ENCODE peak calls at places on chromosomes 16 and 17, in eight cellular contexts. M, K, Q, W, J, R, D and A are unnamed samples.
A peak's percentile ranks its signal among the peaks of the same experiment; 100 is the strongest.

GRCh38 chr17:65703891-65704290 is 142.4 kb upstream of the AXIN2 start:
- DNase-seq in M (no peak), K (no peak), Q (no peak), W (no peak), J (no peak), R (no peak), D (no peak), A (no peak)

GRCh38 chr17:73657473-73658116 is 13.3 kb upstream of the SDK2 start:
- DNase-seq in M (peak; percentile 73), K (peak; percentile 58), Q (no peak), W (peak; percentile 98), J (no peak), R (peak; percentile 42), D (no peak), A (peak; percentile 65)

GRCh38 chr16:86363057-86363490 is 147.3 kb upstream of the FOXF1 start:
- DNase-seq in M (no peak), K (no peak), Q (no peak), W (no peak), J (peak; percentile 84), R (no peak), D (no peak), A (no peak)

GRCh38 chr16:29714972-29715371 is 30.8 kb downstream of the C16orf54 start:
- DNase-seq in M (no peak), K (no peak), Q (no peak), W (no peak), J (no peak), R (no peak), D (no peak), A (no peak)

GRCh38 chr16:86107190-86107589 is 208.2 kb downstream of the IRF8 start:
- DNase-seq in M (no peak), K (no peak), Q (no peak), W (no peak), J (no peak), R (no peak), D (no peak), A (no peak)

GRCh38 chr16:79752421-79752820 is 151.9 kb upstream of the MAF start:
- DNase-seq in M (no peak), K (no peak), Q (no peak), W (no peak), J (no peak), R (no peak), D (no peak), A (no peak)

GRCh38 chr17:49490271-49490670 is 4.8 kb upstream of the NGFR start:
- DNase-seq in M (no peak), K (no peak), Q (no peak), W (no peak), J (no peak), R (no peak), D (no peak), A (no peak)

GRCh38 chr16:381788-382717 is at the start of gene PGAP6:
- DNase-seq in M (peak; percentile 81), K (peak; percentile 9), Q (peak; percentile 95), W (peak; percentile 81), J (no peak), R (peak; percentile 64), D (peak; percentile 71), A (peak; percentile 72)

GRCh38 chr17:48928876-48929811 is 15.5 kb downstream of the SNF8 start:
- DNase-seq in M (no peak), K (no peak), Q (no peak), W (no peak), J (no peak), R (no peak), D (no peak), A (no peak)

GRCh38 chr16:1768061-1768766 is 3.1 kb downstream of the NME3 start:
- DNase-seq in M (no peak), K (no peak), Q (no peak), W (no peak), J (no peak), R (no peak), D (no peak), A (no peak)

GRCh38 chr17:79749156-79749815 is 18.5 kb downstream of the ENPP7 start:
- DNase-seq in M (no peak), K (no peak), Q (no peak), W (no peak), J (peak; percentile 34), R (no peak), D (no peak), A (no peak)

GRCh38 chr16:75234856-75235696 is 16.3 kb downstream of the CTRB1 start:
- DNase-seq in M (no peak), K (no peak), Q (no peak), W (no peak), J (no peak), R (no peak), D (no peak), A (no peak)

GRCh38 chr17:39618956-39619785 is 7.6 kb upstream of the PPP1R1B start:
- DNase-seq in M (no peak), K (no peak), Q (no peak), W (no peak), J (no peak), R (no peak), D (no peak), A (no peak)

GRCh38 chr17:48153711-48154642 is 46.4 kb downstream of the SNX11 start:
- DNase-seq in M (peak; percentile 89), K (peak; percentile 42), Q (no peak), W (peak; percentile 85), J (no peak), R (peak; percentile 30), D (no peak), A (peak; percentile 79)

GRCh38 chr17:43085489-43085888 is 39.7 kb downstream of the BRCA1 start:
- DNase-seq in M (no peak), K (no peak), Q (no peak), W (no peak), J (no peak), R (no peak), D (no peak), A (no peak)

GRCh38 chr17:18370761-18371160 is 6.8 kb upstream of the EVPLL start:
- DNase-seq in M (no peak), K (no peak), Q (no peak), W (no peak), J (no peak), R (no peak), D (no peak), A (no peak)

GRCh38 chr16:54265558-54266213 is 20.9 kb downstream of the IRX3 start:
- DNase-seq in M (no peak), K (no peak), Q (no peak), W (no peak), J (no peak), R (no peak), D (no peak), A (no peak)

GRCh38 chr16:49492090-49492801 is 118.6 kb downstream of the C16orf78 start:
- DNase-seq in M (peak; percentile 53), K (peak; percentile 2), Q (peak; percentile 69), W (peak; percentile 92), J (no peak), R (peak; percentile 34), D (no peak), A (no peak)

GRCh38 chr16:75265911-75266701 is 14.7 kb upstream of the BCAR1 start:
- DNase-seq in M (peak; percentile 82), K (no peak), Q (peak; percentile 97), W (peak; percentile 96), J (no peak), R (no peak), D (peak; percentile 74), A (no peak)

GRCh38 chr16:82631701-82632685 is 5.2 kb downstream of the CDH13 start:
- DNase-seq in M (no peak), K (no peak), Q (no peak), W (peak; percentile 75), J (no peak), R (peak; percentile 30), D (no peak), A (no peak)

GRCh38 chr16:65083181-65083845 is 38.5 kb downstream of the CDH11 start:
- DNase-seq in M (no peak), K (no peak), Q (no peak), W (no peak), J (no peak), R (no peak), D (no peak), A (no peak)

GRCh38 chr17:28018439-28019070 is 23.9 kb upstream of the NLK start:
- DNase-seq in M (peak; percentile 23), K (no peak), Q (no peak), W (no peak), J (no peak), R (no peak), D (no peak), A (no peak)

GRCh38 chr16:85898521-85899442 is at the start of gene IRF8:
- DNase-seq in M (peak; percentile 74), K (no peak), Q (peak; percentile 62), W (peak; percentile 89), J (no peak), R (peak; percentile 90), D (peak; percentile 95), A (peak; percentile 91)

GRCh38 chr17:74297941-74298340 is 23.9 kb downstream of the DNAI2 start:
- DNase-seq in M (no peak), K (no peak), Q (no peak), W (no peak), J (no peak), R (peak; percentile 32), D (no peak), A (no peak)

GRCh38 chr16:85392756-85393673 is 220.1 kb upstream of the GSE1 start:
- DNase-seq in M (no peak), K (no peak), Q (no peak), W (no peak), J (no peak), R (no peak), D (no peak), A (peak; percentile 21)

GRCh38 chr17:18362509-18363020 is 785 bp downstream of the SHMT1 start:
- DNase-seq in M (peak; percentile 78), K (peak; percentile 2), Q (no peak), W (peak; percentile 76), J (no peak), R (peak; percentile 38), D (peak; percentile 18), A (peak; percentile 74)

GRCh38 chr16:54597222-54597621 is 310.6 kb upstream of the IRX3 start:
- DNase-seq in M (no peak), K (no peak), Q (no peak), W (no peak), J (no peak), R (no peak), D (no peak), A (no peak)

GRCh38 chr17:40497704-40498103 is 3.7 kb downstream of the TNS4 start:
- DNase-seq in M (no peak), K (no peak), Q (no peak), W (no peak), J (no peak), R (no peak), D (no peak), A (no peak)

GRCh38 chr17:2262146-2262587 is 41.4 kb downstream of the SMG6 start:
- DNase-seq in M (no peak), K (no peak), Q (no peak), W (no peak), J (no peak), R (no peak), D (no peak), A (no peak)

GRCh38 chr16:21301168-21301894 is 23.2 kb upstream of the CRYM start:
- DNase-seq in M (peak; percentile 84), K (peak; percentile 24), Q (peak; percentile 53), W (peak; percentile 92), J (no peak), R (peak; percentile 57), D (peak; percentile 85), A (peak; percentile 90)

GRCh38 chr16:72400257-72401078 is 228.5 kb upstream of the PMFBP1 start:
- DNase-seq in M (peak; percentile 47), K (peak; percentile 83), Q (peak; percentile 21), W (peak; percentile 86), J (no peak), R (peak; percentile 58), D (peak; percentile 15), A (no peak)

GRCh38 chr16:48812856-48813255 is 202.9 kb upstream of the N4BP1 start:
- DNase-seq in M (no peak), K (no peak), Q (no peak), W (no peak), J (no peak), R (no peak), D (no peak), A (no peak)

GRCh38 chr16:55605756-55606155 is 39.3 kb downstream of the CAPNS2 start:
- DNase-seq in M (no peak), K (no peak), Q (no peak), W (no peak), J (no peak), R (no peak), D (no peak), A (no peak)

GRCh38 chr17:13337864-13338371 is 263.8 kb downstream of the HS3ST3A1 start:
- DNase-seq in M (peak; percentile 18), K (peak; percentile 2), Q (peak; percentile 4), W (peak; percentile 71), J (no peak), R (peak; percentile 26), D (no peak), A (peak; percentile 15)